ENCODE peak calls at places on chromosomes 7 and 10, in five cellular contexts. S is activated CD8-positive, alpha-beta memory T cell treated with anti-CD3 and anti-CD28 coated beads for 48 hours; H is iris pigment epithelial cell; L is mesothelial cell of epicardium; X is iPS DF 19.7. Y is an unnamed sample.

GRCh38 chr7:100563809-100564400 is 9.8 kb downstream of the SAP25 start:
- DNase-seq in S (peak), H (peak), L (peak), X (no peak), Y (peak)

GRCh38 chr10:29658984-29659769 is 24.4 kb upstream of the SVIL start:
- DNase-seq in S (no peak), H (peak), L (no peak), X (no peak), Y (peak)

GRCh38 chr7:70389752-70390151 is 742.2 kb upstream of the GALNT17 start:
- DNase-seq in S (no peak), H (no peak), L (no peak), X (no peak), Y (no peak)

GRCh38 chr7:156594283-156595080 is 46.1 kb upstream of the RNF32 start:
- DNase-seq in S (no peak), H (no peak), L (no peak), X (no peak), Y (no peak)

GRCh38 chr7:74275401-74275881 is 13.8 kb upstream of the CLIP2 start:
- DNase-seq in S (no peak), H (no peak), L (no peak), X (no peak), Y (no peak)

GRCh38 chr7:67359900-67360299 is 363.3 kb downstream of the TYW1 start:
- DNase-seq in S (no peak), H (no peak), L (no peak), X (no peak), Y (no peak)

GRCh38 chr10:43693602-43694001 is 44.9 kb upstream of the ZNF32 start:
- DNase-seq in S (no peak), H (peak), L (no peak), X (no peak), Y (peak)

GRCh38 chr7:101924171-101924570 is 106.7 kb downstream of the CUX1 start:
- DNase-seq in S (no peak), H (peak), L (no peak), X (no peak), Y (peak)

GRCh38 chr7:48154792-48155413 is 16.4 kb upstream of the ABCA13 start:
- DNase-seq in S (no peak), H (peak), L (peak), X (no peak), Y (peak)

GRCh38 chr10:71512213-71512745 is 115.6 kb downstream of the CDH23 start:
- DNase-seq in S (no peak), H (no peak), L (no peak), X (no peak), Y (no peak)

GRCh38 chr10:949446-949845 is 17.9 kb upstream of the LARP4B start:
- DNase-seq in S (no peak), H (no peak), L (no peak), X (no peak), Y (no peak)

GRCh38 chr10:34433241-34434076 is 381.6 kb downstream of the PARD3 start:
- DNase-seq in S (no peak), H (peak), L (no peak), X (no peak), Y (peak)

GRCh38 chr10:100744136-100744979 is 1.0 kb upstream of the PAX2 start:
- DNase-seq in S (no peak), H (no peak), L (no peak), X (no peak), Y (no peak)

GRCh38 chr10:132374176-132374575 is 22.8 kb upstream of the PWWP2B start:
- DNase-seq in S (no peak), H (no peak), L (no peak), X (no peak), Y (no peak)

GRCh38 chr7:112238852-112239610 is 32.5 kb downstream of the ZNF277 start:
- DNase-seq in S (no peak), H (peak), L (no peak), X (no peak), Y (peak)

GRCh38 chr10:86644412-86645110 is 9.8 kb upstream of the OPN4 start:
- DNase-seq in S (no peak), H (no peak), L (peak), X (no peak), Y (peak)

GRCh38 chr7:495761-496321 is 23.8 kb downstream of the PDGFA start:
- DNase-seq in S (no peak), H (no peak), L (no peak), X (no peak), Y (no peak)

GRCh38 chr10:13791483-13791882 is 204.7 kb downstream of the PRPF18 start:
- DNase-seq in S (no peak), H (no peak), L (no peak), X (no peak), Y (no peak)

GRCh38 chr10:89032141-89032814 is 41.7 kb downstream of the FAS start:
- DNase-seq in S (peak), H (peak), L (no peak), X (no peak), Y (peak)

GRCh38 chr7:156608176-156608478 is 32.4 kb upstream of the RNF32 start:
- DNase-seq in S (no peak), H (no peak), L (no peak), X (no peak), Y (no peak)

GRCh38 chr10:22690614-22691431 is 23.6 kb downstream of the PIP4K2A start:
- DNase-seq in S (no peak), H (peak), L (no peak), X (peak), Y (peak)

GRCh38 chr7:21076054-21076453 is 289.4 kb upstream of the SP8 start:
- DNase-seq in S (no peak), H (no peak), L (no peak), X (no peak), Y (no peak)

GRCh38 chr10:114933588-114933987 is 4.4 kb upstream of the TRUB1 start:
- DNase-seq in S (no peak), H (peak), L (no peak), X (no peak), Y (no peak)

GRCh38 chr7:128115821-128116723 is 84.8 kb upstream of the LRRC4 start:
- DNase-seq in S (no peak), H (no peak), L (no peak), X (no peak), Y (no peak)

GRCh38 chr10:53331460-53331859 is 558.9 kb upstream of the MBL2 start:
- DNase-seq in S (no peak), H (no peak), L (no peak), X (no peak), Y (no peak)

GRCh38 chr7:70782729-70783290 is 349.1 kb upstream of the GALNT17 start:
- DNase-seq in S (no peak), H (no peak), L (no peak), X (no peak), Y (no peak)

GRCh38 chr7:108062250-108063014 is 59.5 kb upstream of the LAMB1 start:
- DNase-seq in S (no peak), H (peak), L (no peak), X (no peak), Y (peak)

GRCh38 chr10:7211857-7212577 is 198.8 kb downstream of the SFMBT2 start:
- DNase-seq in S (no peak), H (no peak), L (no peak), X (peak), Y (no peak)

GRCh38 chr7:131689662-131690234 is 133.3 kb upstream of the PODXL start:
- DNase-seq in S (no peak), H (no peak), L (no peak), X (no peak), Y (no peak)

GRCh38 chr7:39540320-39540719 is 25.9 kb upstream of the YAE1 start:
- DNase-seq in S (no peak), H (no peak), L (no peak), X (no peak), Y (no peak)

GRCh38 chr10:80171248-80171660 is 34.1 kb downstream of the ANXA11 start:
- DNase-seq in S (no peak), H (no peak), L (no peak), X (no peak), Y (peak)

GRCh38 chr7:55432937-55433784 is 68.0 kb downstream of the LANCL2 start:
- DNase-seq in S (no peak), H (peak), L (no peak), X (peak), Y (peak)

GRCh38 chr7:28988818-28989595 is 30.9 kb upstream of the TRIL start:
- DNase-seq in S (no peak), H (peak), L (no peak), X (no peak), Y (peak)

Y was measured in ELR.